ENCODE peak calls at places on chromosomes 16 and 17, in four cellular contexts. O, L, T and J are unnamed samples.

GRCh38 chr16:354971-355441 is 2.5 kb upstream of the AXIN1 start:
- DNase-seq in O (no peak), T (no peak), L (no peak), J (no peak)

GRCh38 chr16:28538733-28539596 is at the start of gene NUPR1:
- DNase-seq in T (peak; percentile 34), L (peak; percentile 99), O (peak; percentile 99), J (no peak)

GRCh38 chr17:64632606-64633005 is 29.5 kb downstream of the SMURF2 start:
- DNase-seq in T (no peak), L (no peak), O (no peak), J (no peak)

GRCh38 chr16:30934827-30935557 is 11.6 kb downstream of the FBXL19 start:
- DNase-seq in O (no peak), T (no peak), L (peak; percentile 55), J (peak; percentile 77)

GRCh38 chr16:3525951-3526350 is 25.1 kb downstream of the CLUAP1 start:
- DNase-seq in O (no peak), L (no peak), T (no peak), J (no peak)

GRCh38 chr16:86517652-86518258 is 7.4 kb downstream of the FOXF1 start:
- DNase-seq in O (peak; percentile 44), L (no peak), T (no peak), J (peak; percentile 45)

GRCh38 chr17:67452681-67453554 is 75.8 kb downstream of the PITPNC1 start:
- DNase-seq in L (no peak), O (no peak), T (no peak), J (no peak)

GRCh38 chr16:69563605-69564580 is 1.9 kb upstream of the NFAT5 start:
- DNase-seq in T (no peak), O (no peak), L (no peak), J (peak; percentile 56)

GRCh38 chr17:83144421-83145357 is 65.3 kb downstream of the METRNL start:
- DNase-seq in T (no peak), L (no peak), O (no peak), J (peak; percentile 43)

GRCh38 chr17:68398731-68399637 is 58.3 kb downstream of the WIPI1 start:
- DNase-seq in L (peak; percentile 70), T (no peak), O (peak; percentile 58), J (peak; percentile 52)

GRCh38 chr16:30747331-30747730 is 894 bp upstream of the PHKG2 start:
- DNase-seq in L (no peak), T (no peak), O (no peak), J (no peak)

GRCh38 chr17:81684442-81684911 is 666 bp downstream of the HGS start:
- DNase-seq in O (no peak), T (no peak), L (no peak), J (peak; percentile 64)

GRCh38 chr17:17763136-17763535 is 73.7 kb downstream of the SREBF1 start:
- DNase-seq in L (no peak), T (no peak), O (no peak), J (no peak)

GRCh38 chr17:60311936-60312335 is 80.0 kb downstream of the USP32 start:
- DNase-seq in T (no peak), L (no peak), O (no peak), J (no peak)

GRCh38 chr17:83057397-83057761 is 22.0 kb upstream of the METRNL start:
- DNase-seq in O (peak; percentile 13), L (no peak), T (no peak), J (no peak)

GRCh38 chr16:74563828-74564263 is 43.1 kb downstream of the GLG1 start:
- DNase-seq in T (no peak), L (no peak), O (no peak), J (peak; percentile 50)

GRCh38 chr17:82940226-82941020 is 100.6 kb upstream of the ZNF750 start:
- DNase-seq in T (no peak), O (peak; percentile 6), L (no peak), J (no peak)

GRCh38 chr16:85416267-85417109 is 196.6 kb upstream of the GSE1 start:
- DNase-seq in T (no peak), L (peak; percentile 53), O (no peak), J (peak; percentile 84)

GRCh38 chr16:85908444-85908843 is 9.5 kb downstream of the IRF8 start:
- DNase-seq in O (no peak), T (no peak), L (no peak), J (no peak)

GRCh38 chr17:76271669-76272540 is 6.8 kb downstream of the UBALD2 start:
- DNase-seq in T (no peak), O (no peak), L (peak; percentile 31), J (no peak)

GRCh38 chr16:86942469-86943175 is 364.3 kb downstream of the FOXL1 start:
- DNase-seq in T (no peak), O (no peak), L (no peak), J (no peak)

GRCh38 chr17:50892101-50892776 is 26.1 kb upstream of the TOB1 start:
- DNase-seq in L (no peak), T (no peak), O (no peak), J (no peak)

GRCh38 chr17:82655523-82655922 is 7.3 kb upstream of the WDR45B start:
- DNase-seq in L (no peak), T (no peak), O (no peak), J (no peak)

GRCh38 chr16:68644303-68644702 is 807 bp upstream of the CDH3 start:
- DNase-seq in O (no peak), L (peak; percentile 64), T (no peak), J (no peak)

GRCh38 chr16:17520567-17520966 is 49.8 kb upstream of the XYLT1 start:
- DNase-seq in T (no peak), L (no peak), O (no peak), J (no peak)

GRCh38 chr17:8294361-8294760 is 839 bp downstream of the SLC25A35 start:
- DNase-seq in O (no peak), L (no peak), T (no peak), J (no peak)
- TF ChIP-seq POLR2A in O (no peak), L (no peak), T (no peak), J (no peak)

GRCh38 chr17:80546267-80546666 is 1.6 kb downstream of the RPTOR start:
- DNase-seq in L (no peak), T (no peak), O (no peak), J (no peak)

GRCh38 chr17:80539022-80539421 is 5.6 kb upstream of the RPTOR start:
- DNase-seq in O (no peak), L (no peak), T (no peak), J (no peak)

GRCh38 chr17:80545499-80545826 is 825 bp downstream of the RPTOR start:
- DNase-seq in T (no peak), O (no peak), L (no peak), J (no peak)

DNA sequence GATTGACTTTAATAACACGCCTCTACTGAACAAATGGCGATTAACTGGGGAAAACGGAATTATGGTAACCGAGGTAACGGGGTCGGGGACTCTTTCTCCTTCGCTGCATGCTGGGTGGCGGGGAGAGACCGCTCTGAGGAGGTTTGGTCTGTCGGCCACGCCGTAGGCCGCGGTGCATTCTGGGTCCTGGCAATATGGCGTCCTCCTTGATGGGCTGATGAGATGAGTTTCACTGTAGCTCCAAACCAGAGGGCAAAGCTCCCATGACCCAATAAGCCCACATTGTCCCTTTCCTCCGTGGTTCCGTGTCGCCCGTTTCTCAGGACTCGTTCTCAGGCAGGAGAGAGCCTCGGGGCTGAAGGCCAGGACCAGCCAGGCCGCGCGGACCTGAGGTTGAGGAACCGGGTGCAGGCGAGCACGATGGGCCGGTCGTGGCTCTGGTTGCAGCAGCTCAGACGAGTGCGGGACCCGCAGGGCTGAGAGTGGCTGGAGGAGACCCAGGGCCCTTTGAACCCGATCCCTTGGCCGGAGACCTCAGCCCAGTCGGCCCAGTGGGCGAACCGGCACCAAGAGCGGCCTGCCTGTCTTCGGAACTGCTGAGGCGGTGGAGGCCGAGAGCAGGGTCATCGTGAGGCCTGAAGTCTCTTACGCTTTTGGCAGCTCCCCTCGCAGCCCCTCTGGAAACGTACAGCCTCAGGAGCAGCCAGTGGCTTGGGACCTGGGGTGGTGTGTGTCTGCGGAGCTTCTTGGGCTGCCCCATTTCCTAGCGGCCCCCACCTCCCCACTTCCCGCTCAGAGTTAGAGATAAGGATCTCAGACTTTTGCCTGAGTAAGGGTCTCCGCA is at the start of gene RPTOR:
- DNase-seq in T (peak; percentile 29), O (peak; percentile 90), L (peak; percentile 87), J (peak; percentile 93)
- TF ChIP-seq POLR2A in T (no peak), O (no peak), L (no peak), J (peak; percentile 87)

DNA sequence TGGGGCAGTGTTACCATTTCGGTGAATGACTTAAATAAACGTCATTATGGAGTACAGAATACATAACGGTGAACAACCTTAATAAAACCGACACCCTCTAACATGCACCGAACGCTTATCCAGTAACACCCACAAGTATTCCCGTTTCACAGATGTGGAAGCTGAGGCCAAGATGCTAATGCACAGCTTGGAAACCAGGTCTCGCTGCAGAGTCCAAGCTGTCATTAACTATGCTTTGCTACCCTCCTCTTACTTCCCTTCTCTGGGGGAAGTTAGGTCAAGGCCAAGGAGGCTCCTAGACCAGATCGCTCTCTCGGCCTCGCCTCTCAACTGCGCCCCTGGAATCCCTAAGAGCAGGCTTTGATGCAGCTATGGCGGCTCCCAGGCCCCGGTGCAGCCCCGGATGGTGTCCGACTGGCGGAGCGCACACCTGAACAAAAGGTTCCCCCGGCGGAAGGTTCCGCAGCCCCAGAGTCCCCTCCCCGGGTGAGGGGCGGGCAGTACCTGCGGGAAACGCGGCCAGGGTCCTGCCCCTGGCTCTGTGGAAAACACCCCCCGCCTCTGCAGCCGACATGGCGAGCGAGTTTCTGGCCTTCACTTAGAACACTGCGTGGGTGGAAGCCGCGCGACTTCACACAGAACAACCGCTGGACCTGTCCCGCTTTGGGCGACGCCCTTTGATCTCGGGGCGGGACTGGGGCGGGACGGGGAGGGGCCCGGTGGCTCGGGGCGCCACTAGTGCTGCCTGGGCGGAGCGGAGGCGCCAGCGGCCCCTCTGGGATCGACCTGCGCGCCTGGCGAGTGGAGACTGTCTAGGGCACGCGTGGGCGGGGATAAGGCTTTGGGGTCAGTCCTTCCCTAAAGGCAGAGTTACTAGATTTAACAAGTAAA is at the start of gene CPPED1:
- DNase-seq in L (peak; percentile 92), T (peak; percentile 82), O (peak; percentile 90), J (peak; percentile 94)
- TF ChIP-seq POLR2A in L (peak; percentile 49), T (peak; percentile 48), O (no peak), J (peak; percentile 90)

GRCh38 chr17:29181226-29181625 is 1.0 kb upstream of the MYO18A start:
- DNase-seq in O (no peak), L (no peak), T (no peak), J (no peak)

GRCh38 chr17:29180788-29181160 is 576 bp upstream of the MYO18A start:
- DNase-seq in T (no peak), O (no peak), L (no peak), J (no peak)

GRCh38 chr17:29178750-29179231 is 1.4 kb downstream of the MYO18A start:
- DNase-seq in T (no peak), L (no peak), O (no peak), J (peak; percentile 44)

GRCh38 chr17:29179232-29180036 is 764 bp downstream of the MYO18A start:
- DNase-seq in O (peak; percentile 33), T (no peak), L (peak; percentile 37), J (peak; percentile 90)

DNA sequence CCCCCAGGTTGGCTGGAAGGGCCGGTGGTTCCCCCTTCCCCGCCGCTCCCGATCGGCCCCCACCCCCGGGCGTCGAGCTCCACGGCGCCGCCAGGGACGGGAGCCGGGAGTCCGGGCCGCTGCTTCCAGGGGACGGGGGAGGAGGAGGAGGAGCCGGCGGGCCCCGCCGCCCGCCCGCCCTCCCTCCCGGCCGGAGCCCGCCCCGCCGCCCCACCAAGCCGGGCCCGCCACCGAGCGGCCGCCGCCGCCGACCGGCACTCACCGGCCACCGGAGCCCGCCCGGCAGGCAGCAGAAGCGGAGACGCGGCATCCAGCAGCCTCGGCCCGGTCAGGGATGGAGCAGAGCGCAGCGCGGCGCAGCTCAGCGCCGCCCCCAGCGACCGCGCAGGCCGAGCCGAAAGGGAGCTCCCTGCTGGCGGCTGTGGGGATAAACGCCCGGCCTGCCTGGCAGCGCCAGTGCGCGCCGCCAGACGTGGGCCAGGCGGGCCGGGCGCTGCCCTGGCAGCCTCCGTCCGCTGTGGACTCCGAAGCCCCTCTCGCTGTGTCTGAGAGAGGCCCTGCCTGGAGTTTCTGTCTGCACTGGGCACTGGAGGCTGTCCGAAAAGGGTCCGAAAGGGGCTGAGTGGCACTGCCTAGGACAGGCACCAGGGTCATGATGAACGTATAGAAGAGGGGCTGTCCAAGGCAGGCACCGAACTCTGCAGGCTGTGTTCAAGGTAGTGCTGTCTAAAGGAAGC is at the start of gene MYO18A:
- DNase-seq in T (no peak), O (peak; percentile 81), L (peak; percentile 78), J (peak; percentile 81)
- TF ChIP-seq POLR2A in T (peak; percentile 54), O (peak; percentile 39), L (peak; percentile 39), J (peak; percentile 30)